ENCODE peak calls at places on chromosomes 2 and 18, in six cellular contexts. H is stimulated activated naive CD8-positive, alpha-beta T cell treated with anti-CD3 and anti-CD28 coated beads, Interleukin-15, amount 100 ng/mL, for 72 hours; F is AG04450; D is activated T-helper 1 cell treated with Interleukin-2 at 50 U/mL for 16 hours; V is HFFc6; N is NCI-H1092 treated with DMSO at 0.1 percent for 48 hours. S is an unnamed sample.

GRCh38 chr18:54269924-54270844 is 867 bp downstream of the POLI start:
- DNase-seq in D (peak), F (no peak), N (peak), V (peak), H (peak), S (peak)

GRCh38 chr2:190530211-190530639 is 4.3 kb downstream of the NEMP2 start:
- DNase-seq in N (no peak), V (no peak), D (no peak), F (no peak), H (no peak), S (no peak)

GRCh38 chr2:28447943-28448737 is 47.7 kb upstream of the PLB1 start:
- DNase-seq in V (peak), D (no peak), F (peak), N (no peak), H (no peak), S (no peak)

GRCh38 chr2:148614332-148615049 is 30.1 kb upstream of the EPC2 start:
- DNase-seq in N (no peak), V (peak), D (no peak), H (peak), F (peak), S (no peak)

GRCh38 chr2:234565201-234565600 is 68.3 kb upstream of the ARL4C start:
- DNase-seq in H (no peak), V (no peak), F (no peak), N (no peak), D (no peak), S (no peak)

GRCh38 chr2:148554459-148555247 is 89.9 kb upstream of the EPC2 start:
- DNase-seq in D (no peak), V (peak), N (no peak), H (no peak), F (no peak), S (no peak)

GRCh38 chr2:216287251-216287650 is 85.0 kb downstream of the MARCHF4 start:
- DNase-seq in F (no peak), N (no peak), V (peak), H (no peak), D (no peak), S (no peak)

GRCh38 chr2:187349328-187349944 is 98.6 kb downstream of the CALCRL start:
- DNase-seq in V (no peak), H (no peak), D (no peak), N (no peak), F (no peak), S (no peak)

GRCh38 chr2:147182260-147182659 is 662.6 kb upstream of the ACVR2A start:
- DNase-seq in F (no peak), N (no peak), H (peak), V (no peak), D (peak), S (no peak)

GRCh38 chr2:22375094-22375493 is 1009.9 kb upstream of the KLHL29 start:
- DNase-seq in V (no peak), N (no peak), H (no peak), D (no peak), F (no peak), S (peak)